ENCODE peak calls at places on chromosomes 12 and 14, in ten cellular contexts. One of them, this sample, is unnamed.
A peak's percentile ranks its signal among the peaks of the same experiment; 100 is the strongest.

GRCh38 chr14:103910262-103910935 is 17.9 kb upstream of the TDRD9 start:
- DNase-seq in colonic mucosa: peak; percentile 91
- DNase-seq in HCT116: peak; percentile 86
- DNase-seq in fibroblast of lung: peak; percentile 66
- DNase-seq in body of pancreas: peak; percentile 96
- DNase-seq in breast epithelium: peak; percentile 92
- DNase-seq in cardiac fibroblast: peak; percentile 79
- DNase-seq in tibial artery: peak; percentile 55
- DNase-seq in CD4-positive, CD25-positive, alpha-beta regulatory T cell: peak; percentile 75
- DNase-seq in adrenal gland: peak; percentile 95
- DNase-seq in this sample: peak; percentile 92

GRCh38 chr12:13196302-13196921 is at the start of gene EMP1:
- DNase-seq in adrenal gland: peak; percentile 96
- DNase-seq in CD4-positive, CD25-positive, alpha-beta regulatory T cell: peak; percentile 93
- DNase-seq in cardiac fibroblast: peak; percentile 100
- DNase-seq in breast epithelium: peak; percentile 94
- DNase-seq in colonic mucosa: peak; percentile 96
- DNase-seq in fibroblast of lung: peak; percentile 100
- DNase-seq in body of pancreas: peak; percentile 89
- DNase-seq in HCT116: peak; percentile 98
- DNase-seq in tibial artery: peak; percentile 99
- DNase-seq in this sample: peak; percentile 60

GRCh38 chr12:117875652-117876491 is 92.9 kb downstream of the KSR2 start:
- DNase-seq in body of pancreas: no peak
- DNase-seq in CD4-positive, CD25-positive, alpha-beta regulatory T cell: peak; percentile 13
- DNase-seq in cardiac fibroblast: peak; percentile 16
- DNase-seq in adrenal gland: peak; percentile 4
- DNase-seq in breast epithelium: no peak
- DNase-seq in colonic mucosa: no peak
- DNase-seq in HCT116: no peak
- DNase-seq in tibial artery: no peak
- DNase-seq in fibroblast of lung: peak; percentile 2
- DNase-seq in this sample: no peak

GRCh38 chr12:52063081-52063985 is 6.4 kb upstream of the ATG101 start:
- DNase-seq in fibroblast of lung: no peak
- DNase-seq in body of pancreas: peak; percentile 57
- DNase-seq in cardiac fibroblast: no peak
- DNase-seq in colonic mucosa: no peak
- DNase-seq in breast epithelium: no peak
- DNase-seq in CD4-positive, CD25-positive, alpha-beta regulatory T cell: no peak
- DNase-seq in tibial artery: no peak
- DNase-seq in HCT116: no peak
- DNase-seq in adrenal gland: peak; percentile 80
- DNase-seq in this sample: no peak

GRCh38 chr14:77151918-77152588 is 10.5 kb upstream of the ZDHHC22 start:
- DNase-seq in fibroblast of lung: peak; percentile 42
- DNase-seq in tibial artery: no peak
- DNase-seq in breast epithelium: no peak
- DNase-seq in cardiac fibroblast: peak; percentile 52
- DNase-seq in body of pancreas: no peak
- DNase-seq in CD4-positive, CD25-positive, alpha-beta regulatory T cell: peak; percentile 23
- DNase-seq in colonic mucosa: no peak
- DNase-seq in HCT116: peak; percentile 28
- DNase-seq in adrenal gland: no peak
- DNase-seq in this sample: no peak

GRCh38 chr12:95591731-95592130 is 40.5 kb upstream of the USP44 start:
- DNase-seq in adrenal gland: no peak
- DNase-seq in colonic mucosa: no peak
- DNase-seq in HCT116: no peak
- DNase-seq in fibroblast of lung: no peak
- DNase-seq in cardiac fibroblast: peak; percentile 63
- DNase-seq in CD4-positive, CD25-positive, alpha-beta regulatory T cell: no peak
- DNase-seq in tibial artery: no peak
- DNase-seq in body of pancreas: no peak
- DNase-seq in breast epithelium: no peak
- DNase-seq in this sample: no peak

GRCh38 chr12:24709201-24709600 is 239.7 kb downstream of the BCAT1 start:
- DNase-seq in CD4-positive, CD25-positive, alpha-beta regulatory T cell: no peak
- DNase-seq in fibroblast of lung: peak; percentile 14
- DNase-seq in adrenal gland: no peak
- DNase-seq in HCT116: no peak
- DNase-seq in tibial artery: no peak
- DNase-seq in cardiac fibroblast: peak; percentile 18
- DNase-seq in body of pancreas: no peak
- DNase-seq in colonic mucosa: no peak
- DNase-seq in breast epithelium: no peak
- DNase-seq in this sample: no peak

GRCh38 chr12:12918781-12919180 is 27.4 kb downstream of the GPRC5A start:
- DNase-seq in fibroblast of lung: no peak
- DNase-seq in tibial artery: no peak
- DNase-seq in HCT116: no peak
- DNase-seq in breast epithelium: no peak
- DNase-seq in CD4-positive, CD25-positive, alpha-beta regulatory T cell: no peak
- DNase-seq in body of pancreas: no peak
- DNase-seq in colonic mucosa: no peak
- DNase-seq in adrenal gland: no peak
- DNase-seq in cardiac fibroblast: peak; percentile 31
- DNase-seq in this sample: no peak

GRCh38 chr14:95733212-95733611 is 19.3 kb upstream of the TCL1A start:
- DNase-seq in CD4-positive, CD25-positive, alpha-beta regulatory T cell: no peak
- DNase-seq in adrenal gland: no peak
- DNase-seq in breast epithelium: no peak
- DNase-seq in fibroblast of lung: no peak
- DNase-seq in colonic mucosa: no peak
- DNase-seq in tibial artery: no peak
- DNase-seq in HCT116: no peak
- DNase-seq in cardiac fibroblast: no peak
- DNase-seq in body of pancreas: no peak
- DNase-seq in this sample: no peak

GRCh38 chr12:105419606-105420005 is 89.1 kb downstream of the C12orf75 start:
- DNase-seq in tibial artery: no peak
- DNase-seq in HCT116: no peak
- DNase-seq in cardiac fibroblast: no peak
- DNase-seq in colonic mucosa: no peak
- DNase-seq in fibroblast of lung: no peak
- DNase-seq in CD4-positive, CD25-positive, alpha-beta regulatory T cell: no peak
- DNase-seq in breast epithelium: no peak
- DNase-seq in body of pancreas: no peak
- DNase-seq in adrenal gland: no peak
- DNase-seq in this sample: no peak

GRCh38 chr14:80584638-80585505 is 356.7 kb downstream of the CEP128 start:
- DNase-seq in breast epithelium: no peak
- DNase-seq in body of pancreas: no peak
- DNase-seq in cardiac fibroblast: peak; percentile 67
- DNase-seq in colonic mucosa: no peak
- DNase-seq in CD4-positive, CD25-positive, alpha-beta regulatory T cell: no peak
- DNase-seq in tibial artery: no peak
- DNase-seq in HCT116: peak; percentile 6
- DNase-seq in fibroblast of lung: peak; percentile 51
- DNase-seq in adrenal gland: no peak
- DNase-seq in this sample: peak; percentile 86

GRCh38 chr12:14731821-14732220 is 35.4 kb upstream of the GUCY2C start:
- DNase-seq in adrenal gland: no peak
- DNase-seq in cardiac fibroblast: no peak
- DNase-seq in CD4-positive, CD25-positive, alpha-beta regulatory T cell: no peak
- DNase-seq in HCT116: no peak
- DNase-seq in colonic mucosa: no peak
- DNase-seq in breast epithelium: no peak
- DNase-seq in body of pancreas: no peak
- DNase-seq in fibroblast of lung: no peak
- DNase-seq in tibial artery: no peak
- DNase-seq in this sample: no peak

GRCh38 chr14:65302571-65303184 is 109.9 kb upstream of the FUT8 start:
- DNase-seq in adrenal gland: no peak
- DNase-seq in colonic mucosa: peak; percentile 39
- DNase-seq in cardiac fibroblast: no peak
- DNase-seq in CD4-positive, CD25-positive, alpha-beta regulatory T cell: peak; percentile 66
- DNase-seq in breast epithelium: no peak
- DNase-seq in tibial artery: no peak
- DNase-seq in body of pancreas: peak; percentile 78
- DNase-seq in HCT116: no peak
- DNase-seq in fibroblast of lung: no peak
- DNase-seq in this sample: peak; percentile 35

GRCh38 chr12:81167694-81168093 is 89.8 kb downstream of the ACSS3 start:
- DNase-seq in body of pancreas: no peak
- DNase-seq in HCT116: no peak
- DNase-seq in adrenal gland: no peak
- DNase-seq in colonic mucosa: no peak
- DNase-seq in fibroblast of lung: no peak
- DNase-seq in tibial artery: no peak
- DNase-seq in CD4-positive, CD25-positive, alpha-beta regulatory T cell: no peak
- DNase-seq in breast epithelium: no peak
- DNase-seq in cardiac fibroblast: peak; percentile 39
- DNase-seq in this sample: no peak

GRCh38 chr12:47814539-47815170 is 5.0 kb downstream of the HDAC7 start:
- DNase-seq in adrenal gland: no peak
- DNase-seq in CD4-positive, CD25-positive, alpha-beta regulatory T cell: no peak
- DNase-seq in colonic mucosa: no peak
- DNase-seq in breast epithelium: no peak
- DNase-seq in cardiac fibroblast: no peak
- DNase-seq in HCT116: no peak
- DNase-seq in body of pancreas: no peak
- DNase-seq in fibroblast of lung: no peak
- DNase-seq in tibial artery: no peak
- DNase-seq in this sample: no peak
- H3K4me3 ChIP-seq in adrenal gland: no peak overlapping the region
- H3K4me3 ChIP-seq in CD4-positive, CD25-positive, alpha-beta regulatory T cell: peak overlapping the region; percentile 77
- H3K4me3 ChIP-seq in colonic mucosa: no peak overlapping the region
- H3K4me3 ChIP-seq in breast epithelium: no peak overlapping the region
- H3K4me3 ChIP-seq in cardiac fibroblast: no peak overlapping the region
- H3K4me3 ChIP-seq in HCT116: no peak overlapping the region
- H3K4me3 ChIP-seq in body of pancreas: no peak overlapping the region
- H3K4me3 ChIP-seq in fibroblast of lung: no peak overlapping the region
- H3K4me3 ChIP-seq in tibial artery: no peak overlapping the region
- H3K4me3 ChIP-seq in this sample: no peak overlapping the region

GRCh38 chr12:127588224-127588623 is 678.7 kb upstream of the TMEM132C start:
- DNase-seq in colonic mucosa: peak; percentile 19
- DNase-seq in cardiac fibroblast: peak; percentile 90
- DNase-seq in body of pancreas: no peak
- DNase-seq in adrenal gland: peak; percentile 3
- DNase-seq in fibroblast of lung: peak; percentile 76
- DNase-seq in breast epithelium: no peak
- DNase-seq in HCT116: no peak
- DNase-seq in CD4-positive, CD25-positive, alpha-beta regulatory T cell: no peak
- DNase-seq in tibial artery: peak; percentile 62
- DNase-seq in this sample: no peak
- H3K4me3 ChIP-seq in colonic mucosa: no peak overlapping the region
- H3K4me3 ChIP-seq in cardiac fibroblast: no peak overlapping the region
- H3K4me3 ChIP-seq in body of pancreas: no peak overlapping the region
- H3K4me3 ChIP-seq in adrenal gland: no peak overlapping the region
- H3K4me3 ChIP-seq in fibroblast of lung: no peak overlapping the region
- H3K4me3 ChIP-seq in breast epithelium: no peak overlapping the region
- H3K4me3 ChIP-seq in HCT116: no peak overlapping the region
- H3K4me3 ChIP-seq in CD4-positive, CD25-positive, alpha-beta regulatory T cell: no peak overlapping the region
- H3K4me3 ChIP-seq in tibial artery: no peak overlapping the region
- H3K4me3 ChIP-seq in this sample: no peak overlapping the region

GRCh38 chr12:113061061-113061694 is 4.6 kb downstream of the DTX1 start:
- DNase-seq in adrenal gland: no peak
- DNase-seq in fibroblast of lung: no peak
- DNase-seq in tibial artery: no peak
- DNase-seq in CD4-positive, CD25-positive, alpha-beta regulatory T cell: no peak
- DNase-seq in HCT116: no peak
- DNase-seq in colonic mucosa: no peak
- DNase-seq in body of pancreas: no peak
- DNase-seq in breast epithelium: no peak
- DNase-seq in cardiac fibroblast: no peak
- DNase-seq in this sample: no peak
- H3K4me3 ChIP-seq in adrenal gland: no peak overlapping the region
- H3K4me3 ChIP-seq in fibroblast of lung: no peak overlapping the region
- H3K4me3 ChIP-seq in tibial artery: no peak overlapping the region
- H3K4me3 ChIP-seq in CD4-positive, CD25-positive, alpha-beta regulatory T cell: no peak overlapping the region
- H3K4me3 ChIP-seq in HCT116: no peak overlapping the region
- H3K4me3 ChIP-seq in colonic mucosa: no peak overlapping the region
- H3K4me3 ChIP-seq in body of pancreas: no peak overlapping the region
- H3K4me3 ChIP-seq in breast epithelium: no peak overlapping the region
- H3K4me3 ChIP-seq in cardiac fibroblast: no peak overlapping the region
- H3K4me3 ChIP-seq in this sample: no peak overlapping the region

GRCh38 chr14:86574026-86574777 is 1044.3 kb downstream of the FLRT2 start:
- DNase-seq in cardiac fibroblast: peak; percentile 2
- DNase-seq in adrenal gland: no peak
- DNase-seq in colonic mucosa: no peak
- DNase-seq in CD4-positive, CD25-positive, alpha-beta regulatory T cell: no peak
- DNase-seq in body of pancreas: no peak
- DNase-seq in HCT116: no peak
- DNase-seq in breast epithelium: no peak
- DNase-seq in fibroblast of lung: peak; percentile 20
- DNase-seq in tibial artery: no peak
- DNase-seq in this sample: no peak
- H3K4me3 ChIP-seq in cardiac fibroblast: no peak overlapping the region
- H3K4me3 ChIP-seq in adrenal gland: no peak overlapping the region
- H3K4me3 ChIP-seq in colonic mucosa: no peak overlapping the region
- H3K4me3 ChIP-seq in CD4-positive, CD25-positive, alpha-beta regulatory T cell: no peak overlapping the region
- H3K4me3 ChIP-seq in body of pancreas: no peak overlapping the region
- H3K4me3 ChIP-seq in HCT116: no peak overlapping the region
- H3K4me3 ChIP-seq in breast epithelium: no peak overlapping the region
- H3K4me3 ChIP-seq in fibroblast of lung: no peak overlapping the region
- H3K4me3 ChIP-seq in tibial artery: no peak overlapping the region
- H3K4me3 ChIP-seq in this sample: no peak overlapping the region

This sample was measured in LNCaP clone FGC.